ENCODE peak calls at places on chromosomes 1 and 21, in five cellular contexts. X is AG09309, U is RWPE1, R is brain microvascular endothelial cell, G is left ventricle myocardium inferior. T is an unnamed sample.

GRCh38 chr1:203464743-203465142 is 10.9 kb upstream of the PRELP start:
- DNase-seq in X (no peak), R (no peak), G (no peak), U (no peak), T (no peak)

GRCh38 chr1:199404191-199404590 is 623.3 kb upstream of the NR5A2 start:
- DNase-seq in R (peak), X (no peak), G (no peak), U (peak), T (no peak)

GRCh38 chr1:58839871-58840835 is 56.3 kb upstream of the JUN start:
- DNase-seq in U (peak), G (no peak), R (no peak), X (peak), T (no peak)

GRCh38 chr1:232443372-232443771 is 186.6 kb downstream of the SIPA1L2 start:
- DNase-seq in U (no peak), R (no peak), X (no peak), G (no peak), T (no peak)

GRCh38 chr1:51347398-51348146 is 17.2 kb upstream of the TTC39A start:
- DNase-seq in X (no peak), G (no peak), R (no peak), U (no peak), T (no peak)

GRCh38 chr21:35924714-35925301 is 135.5 kb downstream of the SETD4 start:
- DNase-seq in U (no peak), G (no peak), R (peak), X (peak), T (no peak)

GRCh38 chr1:9059944-9060744 is 9.3 kb downstream of the SLC2A5 start:
- DNase-seq in X (no peak), R (no peak), G (no peak), U (no peak), T (no peak)

GRCh38 chr1:176692431-176692830 is 229.5 kb downstream of the PAPPA2 start:
- DNase-seq in G (peak), R (no peak), U (no peak), X (no peak), T (no peak)

GRCh38 chr1:167528057-167528705 is 9.9 kb upstream of the CD247 start:
- DNase-seq in G (no peak), U (no peak), R (no peak), X (no peak), T (no peak)

GRCh38 chr1:55064071-55064581 is 24.8 kb downstream of the PCSK9 start:
- DNase-seq in X (no peak), U (no peak), R (no peak), G (no peak), T (no peak)

GRCh38 chr1:240310226-240310925 is 218.7 kb downstream of the FMN2 start:
- DNase-seq in U (peak), X (peak), R (no peak), G (no peak), T (no peak)

GRCh38 chr1:192516776-192517297 is 58.7 kb upstream of the RGS1 start:
- DNase-seq in X (peak), U (no peak), R (no peak), G (no peak), T (no peak)

GRCh38 chr1:25197235-25197930 is 34.9 kb downstream of the SYF2 start:
- DNase-seq in U (no peak), X (no peak), R (no peak), G (no peak), T (no peak)

GRCh38 chr21:35149698-35150097 is 100.6 kb upstream of the RUNX1 start:
- DNase-seq in G (no peak), U (peak), X (no peak), R (no peak), T (no peak)

GRCh38 chr21:33033961-33034413 is 8.3 kb downstream of the OLIG2 start:
- DNase-seq in G (no peak), U (no peak), R (no peak), X (no peak), T (no peak)

GRCh38 chr1:47175227-47175934 is 14.5 kb downstream of the PDZK1IP1 start:
- DNase-seq in X (no peak), R (peak), U (peak), G (no peak), T (no peak)

GRCh38 chr1:191074877-191075276 is 597.2 kb upstream of the BRINP3 start:
- DNase-seq in X (no peak), R (no peak), G (no peak), U (no peak), T (no peak)

GRCh38 chr1:213702703-213703102 is 285.1 kb upstream of the PROX1 start:
- DNase-seq in X (no peak), U (no peak), G (no peak), R (no peak), T (no peak)

GRCh38 chr1:83961571-83962295 is 37.2 kb downstream of the TTLL7 start:
- DNase-seq in U (no peak), X (no peak), R (no peak), G (no peak), T (no peak)

GRCh38 chr1:244992833-244993232 is 128.5 kb upstream of the HNRNPU start:
- DNase-seq in R (no peak), G (no peak), X (peak), U (no peak), T (no peak)

GRCh38 chr1:19799233-19799876 is 361 bp downstream of the TMCO4 start:
- DNase-seq in G (peak), R (no peak), U (peak), X (peak), T (peak)

GRCh38 chr1:28865997-28866650 is 48.2 kb upstream of the EPB41 start:
- DNase-seq in G (no peak), R (no peak), U (no peak), X (no peak), T (no peak)

GRCh38 chr1:156893048-156893953 is at the start of gene PEAR1:
- DNase-seq in U (no peak), R (no peak), X (no peak), G (peak), T (peak)

GRCh38 chr21:41130883-41131282 is 37.1 kb upstream of the BACE2 start:
- DNase-seq in U (no peak), X (no peak), G (no peak), R (no peak), T (no peak)

GRCh38 chr1:174894087-174894768 is 105.5 kb upstream of the CACYBP start:
- DNase-seq in U (no peak), R (no peak), X (no peak), G (no peak), T (no peak)

GRCh38 chr1:205537386-205538018 is 33.0 kb downstream of the CDK18 start:
- DNase-seq in G (no peak), U (no peak), X (no peak), R (no peak), T (no peak)

GRCh38 chr1:50747394-50747793 is 212.7 kb downstream of the FAF1 start:
- DNase-seq in X (no peak), R (no peak), U (no peak), G (no peak), T (no peak)

GRCh38 chr1:242774256-242774655 is 249.8 kb upstream of the PLD5 start:
- DNase-seq in X (no peak), R (no peak), G (no peak), U (no peak), T (no peak)

GRCh38 chr21:29318354-29318753 is 19.6 kb downstream of the BACH1 start:
- DNase-seq in R (no peak), U (no peak), X (no peak), G (no peak), T (no peak)

GRCh38 chr1:48470506-48470905 is 1.5 kb downstream of the SPATA6 start:
- DNase-seq in X (no peak), U (no peak), R (no peak), G (peak), T (no peak)

GRCh38 chr1:40626383-40626770 is 39.1 kb downstream of the RIMS3 start:
- DNase-seq in R (no peak), X (no peak), U (no peak), G (no peak), T (no peak)

GRCh38 chr21:35232545-35233176 is 183.6 kb upstream of the RUNX1 start:
- DNase-seq in U (peak), R (peak), G (no peak), X (no peak), T (no peak)

GRCh38 chr21:14737922-14738321 is 191.8 kb upstream of the SAMSN1 start:
- DNase-seq in R (peak), U (peak), X (no peak), G (no peak), T (no peak)

GRCh38 chr1:9085306-9085940 is 16.0 kb upstream of the SLC2A5 start:
- DNase-seq in U (no peak), X (no peak), R (no peak), G (no peak), T (no peak)

GRCh38 chr1:110581637-110582036 is 24.5 kb downstream of the KCNA2 start:
- DNase-seq in G (no peak), X (no peak), R (no peak), U (no peak), T (peak)

GRCh38 chr1:69836961-69837636 is 269.4 kb downstream of the LRRC7 start:
- DNase-seq in G (no peak), X (no peak), R (peak), U (no peak), T (no peak)

GRCh38 chr1:90359994-90360393 is 357.1 kb downstream of the BARHL2 start:
- DNase-seq in G (no peak), U (no peak), X (no peak), R (no peak), T (no peak)

GRCh38 chr1:83998205-83998598 is 730 bp downstream of the TTLL7 start:
- DNase-seq in G (no peak), U (no peak), R (peak), X (no peak), T (no peak)

GRCh38 chr21:46304955-46305354 is 18.7 kb downstream of the C21orf58 start:
- DNase-seq in U (no peak), G (no peak), X (no peak), R (no peak), T (no peak)

GRCh38 chr1:169090900-169091311 is 15.6 kb upstream of the ATP1B1 start:
- DNase-seq in G (no peak), U (no peak), R (no peak), X (no peak), T (no peak)

GRCh38 chr1:44485933-44486475 is 80.9 kb downstream of the RNF220 start:
- DNase-seq in X (no peak), R (no peak), G (no peak), U (no peak), T (no peak)
- TF ChIP-seq CTCF in X (no peak), R (no peak), G (no peak), U (no peak), T (no peak)

DNA sequence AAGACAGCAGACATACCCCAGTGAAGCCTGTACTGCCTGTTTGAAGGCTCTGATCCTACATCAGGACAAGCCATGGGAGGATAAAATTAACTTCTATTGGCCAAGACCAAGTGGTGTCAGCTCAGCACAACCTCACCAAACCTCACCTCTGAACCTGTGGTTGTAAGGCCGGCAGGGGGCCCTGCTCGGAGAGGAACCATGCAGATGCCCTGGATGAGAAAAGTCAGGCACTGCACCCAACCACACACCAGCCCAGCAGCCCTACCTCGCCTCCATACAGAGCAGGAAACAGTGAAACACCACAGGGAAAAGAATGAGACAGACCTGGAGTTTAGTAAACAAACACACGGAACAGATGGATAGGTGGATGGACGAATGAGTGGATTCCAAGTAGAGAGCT is 70.0 kb upstream of the PAX7 start:
- DNase-seq in R (no peak), X (no peak), U (no peak), G (no peak), T (no peak)
- TF ChIP-seq CTCF in R (no peak), X (no peak), U (no peak), G (no peak), T (no peak)

DNA sequence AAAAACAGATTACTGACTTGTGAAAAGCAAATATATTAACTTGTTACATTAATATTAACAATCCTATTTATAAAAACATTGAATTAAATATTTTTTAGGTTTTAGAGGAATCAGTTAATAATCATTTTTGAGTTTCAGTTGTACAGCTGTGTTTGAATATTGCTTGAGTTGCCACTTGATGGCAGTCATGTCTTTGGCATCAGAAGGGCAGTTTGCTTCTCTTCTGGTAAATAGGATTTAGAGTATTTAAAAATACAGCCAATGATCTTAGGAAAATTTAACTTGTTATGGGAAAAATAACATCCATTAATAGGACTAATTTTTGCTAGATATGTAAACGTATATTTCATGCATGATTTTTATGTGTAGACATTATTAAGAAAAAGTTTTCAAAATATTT is 234.1 kb downstream of the NCAM2 start:
- DNase-seq in U (no peak), G (no peak), X (no peak), R (peak), T (no peak)
- TF ChIP-seq CTCF in U (peak), G (peak), X (peak), R (peak), T (peak)

GRCh38 chr1:93631626-93632365 is 49.8 kb downstream of the BCAR3 start:
- DNase-seq in G (no peak), U (no peak), R (no peak), X (no peak), T (no peak)
- TF ChIP-seq CTCF in G (peak), U (no peak), R (peak), X (peak), T (no peak)

DNA sequence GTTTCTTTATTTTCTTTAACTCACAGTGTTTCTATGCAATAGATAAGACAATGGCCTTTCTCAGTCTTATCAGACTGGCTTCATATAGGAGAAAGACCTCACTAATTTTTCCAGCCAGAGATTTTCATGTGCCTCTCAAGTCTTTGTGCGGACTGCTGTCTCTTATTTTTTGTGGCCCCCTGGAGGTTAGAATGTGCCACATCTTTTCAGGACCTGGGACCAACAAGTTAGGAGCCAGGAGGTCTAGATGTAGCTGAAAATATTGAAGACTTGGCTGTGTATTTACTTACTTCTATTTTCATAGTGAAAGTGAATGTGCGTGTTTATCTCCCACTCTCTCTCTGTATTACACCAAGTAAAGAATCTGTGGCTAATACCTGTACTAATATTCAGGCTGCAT is 42.1 kb upstream of the CFHR3 start:
- DNase-seq in U (no peak), X (no peak), R (no peak), G (no peak), T (no peak)
- TF ChIP-seq CTCF in U (no peak), X (no peak), R (peak), G (no peak), T (peak)

T was measured in mesothelial cell of epicardium.